ENCODE peak calls at places on chromosomes 7 and 10, in four cellular contexts. Z is GM12878, E is HepG2, U is K562. J is an unnamed sample.

GRCh38 chr7:2017914-2018785 is 214.6 kb downstream of the MAD1L1 start:
- DNase-seq in Z (no peak), E (peak), U (no peak), J (peak)

GRCh38 chr10:101675115-101675514 is 19.9 kb downstream of the FBXW4 start:
- DNase-seq in Z (no peak), E (no peak), U (no peak), J (no peak)

GRCh38 chr7:83677180-83677866 is 28.4 kb upstream of the SEMA3E start:
- DNase-seq in Z (no peak), E (no peak), U (peak), J (no peak)

GRCh38 chr7:47819054-47819920 is 129.0 kb downstream of the PKD1L1 start:
- DNase-seq in Z (peak), E (peak), U (peak), J (peak)

GRCh38 chr7:28145931-28146330 is 34.7 kb downstream of the JAZF1 start:
- DNase-seq in Z (no peak), E (no peak), U (no peak), J (no peak)

GRCh38 chr10:71877818-71878217 is 26.8 kb upstream of the PSAP start:
- DNase-seq in Z (no peak), E (no peak), U (no peak), J (no peak)

GRCh38 chr10:42684517-42684916 is 46.1 kb upstream of the ZNF33B start:
- DNase-seq in Z (no peak), E (no peak), U (no peak), J (no peak)

GRCh38 chr7:31066516-31067130 is 14.5 kb downstream of the ADCYAP1R1 start:
- DNase-seq in Z (no peak), E (no peak), U (no peak), J (no peak)

GRCh38 chr7:49483142-49483541 is 290.3 kb upstream of the VWC2 start:
- DNase-seq in Z (no peak), E (peak), U (no peak), J (peak)

GRCh38 chr7:88357794-88358533 is 51.3 kb upstream of the STEAP4 start:
- DNase-seq in Z (no peak), E (peak), U (peak), J (no peak)

GRCh38 chr7:112571852-112572607 is 91.2 kb downstream of the LSMEM1 start:
- DNase-seq in Z (no peak), E (peak), U (peak), J (no peak)

GRCh38 chr7:50356212-50356944 is 51.9 kb downstream of the IKZF1 start:
- DNase-seq in Z (no peak), E (no peak), U (peak), J (no peak)

GRCh38 chr7:70053421-70053820 is 455.1 kb downstream of the AUTS2 start:
- DNase-seq in Z (no peak), E (no peak), U (no peak), J (no peak)

GRCh38 chr10:45000138-45000763 is 472 bp upstream of the ZNF22 start:
- DNase-seq in Z (no peak), E (no peak), U (no peak), J (no peak)

GRCh38 chr10:46549171-46550075 is 7.0 kb downstream of the GPRIN2 start:
- DNase-seq in Z (no peak), E (no peak), U (no peak), J (peak)
- TF ChIP-seq CREM in Z (no peak), E (no peak), U (no peak), J (no peak)

DNA sequence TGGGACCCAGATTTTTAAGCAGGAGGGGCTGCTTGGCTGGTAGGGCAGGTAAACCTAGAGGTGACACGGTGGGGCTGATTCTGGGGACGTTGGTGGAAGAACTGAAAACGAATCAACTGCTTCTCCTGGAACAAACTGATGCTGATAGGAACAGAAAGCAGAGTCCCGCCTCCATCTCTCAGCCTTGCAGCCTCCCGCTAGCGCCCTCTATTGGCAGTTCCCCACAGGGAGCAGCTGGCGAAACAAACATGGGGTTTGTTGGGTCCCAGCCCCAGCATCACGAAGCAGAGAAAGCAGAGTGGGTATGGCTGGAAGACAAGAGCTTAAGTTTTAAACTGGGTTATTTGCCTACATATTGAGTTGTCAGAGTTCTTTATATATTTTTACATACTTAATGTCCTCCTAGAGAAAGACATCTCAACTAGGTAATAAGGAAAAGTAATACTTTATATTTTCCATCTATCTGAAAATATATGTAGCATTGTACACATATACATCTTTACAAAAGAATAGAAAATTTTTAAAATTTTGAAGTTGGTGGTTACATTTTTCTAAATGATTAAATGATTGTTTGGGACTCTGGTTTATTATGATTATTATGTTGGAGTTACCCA is 42.3 kb upstream of the FOXI2 start:
- DNase-seq in Z (no peak), E (peak), U (peak), J (peak)
- TF ChIP-seq ATF3 in Z (no peak), E (no peak), U (no peak), J (no peak)

GRCh38 chr10:48658243-48658888 is 26.3 kb upstream of the WDFY4 start:
- DNase-seq in Z (no peak), E (peak), U (peak), J (peak)

GRCh38 chr10:48653944-48654698 is 30.6 kb upstream of the WDFY4 start:
- DNase-seq in Z (no peak), E (no peak), U (no peak), J (no peak)

GRCh38 chr10:48656928-48657327 is 27.7 kb upstream of the WDFY4 start:
- DNase-seq in Z (no peak), E (no peak), U (no peak), J (no peak)

GRCh38 chr10:48655426-48656240 is 29.0 kb upstream of the WDFY4 start:
- DNase-seq in Z (no peak), E (no peak), U (peak), J (no peak)

GRCh38 chr10:48656241-48656921 is 28.3 kb upstream of the WDFY4 start:
- DNase-seq in Z (peak), E (peak), U (peak), J (peak)
- TF ChIP-seq CREM in Z (no peak), E (no peak), U (peak), J (no peak)

GRCh38 chr10:4662576-4663161 is 163.3 kb upstream of the AKR1E2 start:
- DNase-seq in Z (no peak), E (no peak), U (no peak), J (no peak)

GRCh38 chr10:4661572-4662255 is 164.3 kb upstream of the AKR1E2 start:
- DNase-seq in Z (no peak), E (peak), U (no peak), J (no peak)

GRCh38 chr10:4658777-4659176 is 167.2 kb upstream of the AKR1E2 start:
- DNase-seq in Z (no peak), E (peak), U (no peak), J (no peak)

DNA sequence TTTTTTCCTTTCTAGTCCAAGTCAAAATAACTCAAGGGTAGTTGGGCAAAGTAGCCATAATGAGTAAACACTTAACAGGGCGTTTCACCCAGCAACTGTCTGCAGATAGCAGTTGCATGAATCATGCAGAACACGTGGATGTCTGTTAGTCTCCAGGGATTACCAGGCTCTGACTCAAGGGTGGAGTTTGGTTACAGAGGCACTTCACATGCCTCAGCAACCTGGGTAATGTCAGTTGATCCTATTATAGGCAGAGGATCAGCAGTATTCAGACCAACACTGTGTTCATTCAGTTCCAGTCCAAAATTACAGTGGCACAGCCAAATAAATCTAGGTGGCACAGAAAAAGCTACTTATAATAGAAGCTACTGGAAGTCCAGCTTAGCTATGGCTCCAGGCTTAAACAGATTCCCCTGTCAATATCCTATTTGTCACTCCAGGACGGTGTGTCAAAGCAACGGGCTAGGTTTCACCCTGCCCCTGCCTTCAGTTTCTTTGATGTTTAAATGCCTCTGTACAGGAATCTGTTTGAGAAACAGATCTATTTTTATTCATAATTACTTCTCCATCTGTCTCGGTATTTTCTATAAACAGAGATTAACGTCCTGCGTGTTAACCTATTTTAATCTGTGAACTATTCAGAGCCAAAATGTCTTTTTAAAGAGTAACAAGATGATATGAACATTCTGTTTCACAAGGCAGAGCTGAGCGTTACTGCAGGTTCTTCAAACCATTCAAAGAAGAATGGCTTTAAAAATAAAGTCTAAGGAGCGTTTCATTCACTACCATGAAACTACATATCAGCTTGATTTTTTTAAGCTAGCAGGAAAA is 162.6 kb upstream of the AKR1E2 start:
- DNase-seq in Z (peak), E (peak), U (peak), J (no peak)
- TF ChIP-seq ATF3 in Z (no peak), E (peak), U (peak), J (no peak)

DNA sequence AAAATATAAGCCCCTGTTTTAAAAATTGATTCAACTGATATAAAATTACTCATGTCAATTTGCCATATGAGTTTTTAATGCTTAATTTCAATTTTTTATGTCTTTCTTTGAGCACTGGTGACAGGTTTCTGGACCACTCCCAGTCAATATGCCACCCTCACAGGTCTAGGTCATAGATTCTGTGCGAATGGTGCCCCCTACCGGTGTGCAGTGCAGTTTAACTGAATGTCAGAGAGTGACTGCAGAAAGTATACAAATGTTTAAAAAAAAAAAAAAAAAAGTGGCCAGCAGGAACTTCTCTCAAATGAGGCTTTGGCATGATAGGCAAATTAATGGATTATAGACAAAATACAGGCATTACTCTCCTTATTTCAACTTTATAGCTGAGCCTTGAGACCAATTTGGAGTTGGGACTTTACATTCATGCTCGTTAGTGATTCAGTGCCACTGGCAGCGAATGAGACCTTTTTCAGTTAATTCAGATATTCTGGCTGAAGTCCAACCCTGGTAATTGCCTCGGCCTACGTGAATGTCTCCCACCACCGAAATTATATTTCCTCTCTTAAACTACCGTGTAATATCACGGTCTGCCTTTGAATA is 427.6 kb downstream of the PHTF2 start:
- DNase-seq in Z (no peak), E (peak), U (peak), J (peak)
- TF ChIP-seq CREM in Z (no peak), E (no peak), U (no peak), J (no peak)

GRCh38 chr10:98407017-98407743 is 7.8 kb downstream of the PYROXD2 start:
- DNase-seq in Z (no peak), E (no peak), U (no peak), J (no peak)

GRCh38 chr10:98410759-98411158 is 4.2 kb downstream of the PYROXD2 start:
- DNase-seq in Z (no peak), E (no peak), U (no peak), J (no peak)

GRCh38 chr10:98407744-98408241 is 7.2 kb downstream of the PYROXD2 start:
- DNase-seq in Z (no peak), E (no peak), U (no peak), J (no peak)

GRCh38 chr10:98410135-98410743 is 4.7 kb downstream of the PYROXD2 start:
- DNase-seq in Z (no peak), E (no peak), U (no peak), J (no peak)

GRCh38 chr10:98408799-98409198 is 6.2 kb downstream of the PYROXD2 start:
- DNase-seq in Z (no peak), E (no peak), U (no peak), J (no peak)
- TF ChIP-seq ATF3 in Z (no peak), E (no peak), U (no peak), J (no peak)

DNA sequence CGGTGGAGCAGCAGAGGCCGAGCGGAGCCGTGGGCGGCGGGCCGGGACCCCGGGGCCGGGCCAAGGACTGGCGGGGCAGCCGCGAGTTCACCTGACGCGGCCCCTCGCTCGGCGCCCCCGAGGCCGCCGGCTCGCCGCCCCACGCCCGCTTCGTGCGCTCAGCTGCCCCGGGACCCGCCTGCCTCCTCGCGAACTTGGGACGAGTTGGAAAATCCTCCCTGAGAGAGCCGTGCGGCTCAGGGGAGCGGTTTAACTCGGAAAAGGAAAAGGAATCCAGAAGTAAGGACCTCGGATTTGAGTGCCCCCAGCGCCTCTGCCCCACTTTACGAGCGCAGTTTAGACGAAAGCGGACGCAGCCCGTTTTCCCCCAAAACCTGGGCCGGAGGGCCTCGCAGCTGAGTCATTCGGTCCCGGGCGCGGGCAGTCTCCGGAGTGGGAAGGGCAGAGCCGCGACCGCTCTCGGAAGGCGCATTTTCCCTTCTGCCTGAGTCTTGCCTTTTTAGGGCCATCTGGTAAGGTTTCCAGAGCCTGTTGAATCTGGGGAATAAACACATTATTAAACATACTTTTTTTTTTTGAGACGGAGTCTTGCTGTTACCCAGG is 744 bp downstream of the CREM start:
- DNase-seq in Z (no peak), E (peak), U (peak), J (peak)
- TF ChIP-seq CREM in Z (no peak), E (no peak), U (no peak), J (peak)

GRCh38 chr7:131480384-131481315 is 75.8 kb downstream of the PODXL start:
- DNase-seq in Z (no peak), E (peak), U (no peak), J (no peak)
- TF ChIP-seq ATF3 in Z (no peak), E (no peak), U (no peak), J (no peak)

GRCh38 chr7:16428672-16429071 is 7.3 kb upstream of the CRPPA start:
- DNase-seq in Z (no peak), E (no peak), U (no peak), J (no peak)
- TF ChIP-seq CREM in Z (no peak), E (no peak), U (no peak), J (no peak)

GRCh38 chr10:21707498-21707897 is 173.5 kb downstream of the MLLT10 start:
- DNase-seq in Z (no peak), E (no peak), U (no peak), J (no peak)
- TF ChIP-seq ATF3 in Z (no peak), E (no peak), U (no peak), J (no peak)